ENCODE peak calls at places on chromosomes 13 and 19, in ten cellular contexts. A, G, L, K, N, B, M, Y, F and C are unnamed samples.

GRCh38 chr19:51364200-51365106 is 1.7 kb downstream of the ETFB start:
- DNase-seq in N (no peak), F (no peak), M (no peak), L (no peak), K (no peak), Y (no peak), G (no peak), B (peak), A (no peak), C (no peak)

GRCh38 chr19:45574526-45574925 is 10.1 kb downstream of the OPA3 start:
- DNase-seq in K (no peak), A (no peak), L (no peak), Y (no peak), G (no peak), N (no peak), F (no peak), M (no peak), B (no peak), C (no peak)

GRCh38 chr19:9941236-9941635 is 4.9 kb upstream of the OLFM2 start:
- DNase-seq in A (no peak), L (no peak), K (no peak), F (no peak), B (no peak), G (no peak), M (no peak), N (no peak), Y (no peak), C (no peak)

GRCh38 chr19:44807162-44807561 is 1.7 kb upstream of the BCAM start:
- DNase-seq in G (no peak), B (peak), N (no peak), A (no peak), L (no peak), Y (no peak), F (no peak), K (peak), M (no peak), C (peak)

GRCh38 chr19:54506079-54506478 is 3.4 kb downstream of the LAIR2 start:
- DNase-seq in Y (no peak), K (no peak), A (no peak), F (no peak), B (peak), L (no peak), M (no peak), G (no peak), N (no peak), C (no peak)

GRCh38 chr13:66805657-66806056 is 424.5 kb downstream of the PCDH9 start:
- DNase-seq in M (no peak), A (no peak), Y (no peak), B (peak), N (no peak), K (no peak), G (no peak), L (no peak), F (no peak), C (no peak)

GRCh38 chr19:30288957-30289735 is 83.0 kb upstream of the ZNF536 start:
- DNase-seq in G (no peak), Y (no peak), N (no peak), K (no peak), A (no peak), B (no peak), F (no peak), L (no peak), M (no peak), C (no peak)

GRCh38 chr13:113058988-113059850 is 46.4 kb upstream of the F7 start:
- DNase-seq in G (no peak), K (no peak), B (no peak), M (no peak), Y (no peak), L (no peak), A (no peak), F (no peak), N (no peak), C (no peak)

GRCh38 chr13:106567421-106568224 is at the start of gene ARGLU1:
- DNase-seq in K (peak), M (peak), A (peak), F (peak), B (peak), L (peak), Y (peak), N (peak), G (peak), C (peak)

GRCh38 chr13:69589531-69589930 is 518.1 kb upstream of the ATXN8OS start:
- DNase-seq in L (no peak), F (no peak), Y (no peak), N (no peak), K (no peak), B (no peak), A (no peak), M (no peak), G (no peak), C (no peak)

GRCh38 chr13:23899555-23899954 is 2.3 kb upstream of the C1QTNF9B start:
- DNase-seq in F (peak), A (no peak), B (peak), K (no peak), N (no peak), G (no peak), L (no peak), M (no peak), Y (no peak), C (no peak)

GRCh38 chr13:22960827-22961226 is 220.0 kb upstream of the SGCG start:
- DNase-seq in L (peak), N (no peak), K (no peak), B (no peak), F (no peak), M (no peak), Y (no peak), G (no peak), A (no peak), C (no peak)

GRCh38 chr19:17281391-17282304 is at the start of gene ANKLE1:
- DNase-seq in M (no peak), G (no peak), B (no peak), L (peak), K (peak), F (peak), N (no peak), A (no peak), Y (no peak), C (no peak)

GRCh38 chr13:69595181-69595580 is 512.4 kb upstream of the ATXN8OS start:
- DNase-seq in G (no peak), B (peak), F (no peak), N (no peak), Y (no peak), K (no peak), M (no peak), L (no peak), A (no peak), C (no peak)

GRCh38 chr19:44684892-44685847 is 13.8 kb upstream of the CEACAM16 start:
- DNase-seq in N (no peak), A (no peak), F (no peak), B (peak), G (no peak), L (no peak), K (no peak), M (no peak), Y (no peak), C (no peak)

GRCh38 chr13:107427531-107427930 is 787.8 kb downstream of the LIG4 start:
- DNase-seq in F (no peak), Y (no peak), A (no peak), B (no peak), G (no peak), N (no peak), M (no peak), K (no peak), L (no peak), C (no peak)

GRCh38 chr19:30046522-30046921 is 104.5 kb downstream of the URI1 start:
- DNase-seq in M (no peak), F (no peak), N (peak), A (no peak), G (no peak), Y (no peak), K (no peak), L (no peak), B (peak), C (no peak)

GRCh38 chr19:19417618-19418270 is 12.3 kb downstream of the GATAD2A start:
- DNase-seq in B (no peak), M (no peak), F (no peak), K (no peak), G (no peak), A (no peak), Y (no peak), N (no peak), L (no peak), C (no peak)

GRCh38 chr19:32606289-32606688 is 25.3 kb downstream of the PDCD5 start:
- DNase-seq in A (no peak), F (no peak), B (no peak), N (no peak), M (no peak), L (no peak), Y (no peak), K (peak), G (no peak), C (no peak)

GRCh38 chr19:47778089-47778953 is at the start of gene SELENOW:
- DNase-seq in G (peak), F (peak), L (peak), B (peak), M (peak), N (peak), K (peak), Y (peak), A (peak), C (peak)

GRCh38 chr19:55005684-55006488 is 32.2 kb downstream of the GP6 start:
- DNase-seq in Y (peak), G (peak), K (no peak), N (peak), L (peak), M (peak), F (peak), A (peak), B (peak), C (no peak)

GRCh38 chr13:28533441-28534166 is 38.7 kb upstream of the FLT1 start:
- DNase-seq in G (no peak), K (no peak), F (no peak), N (no peak), M (no peak), B (no peak), Y (no peak), L (no peak), A (no peak), C (no peak)